ENCODE peak calls at places on chromosomes 5 and 9, in seven cellular contexts. O, F, B, V, A, J and X are unnamed samples.

GRCh38 chr5:126970517-126971017 is 59.8 kb downstream of the MARCHF3 start:
- DNase-seq in O (peak; percentile 32), F (no peak), B (no peak), V (no peak), A (no peak), J (peak; percentile 47), X (no peak)

GRCh38 chr5:9655641-9656040 is 25.5 kb upstream of the TAS2R1 start:
- DNase-seq in O (no peak), F (no peak), B (no peak), V (no peak), A (no peak), J (no peak), X (no peak)

GRCh38 chr5:120473332-120473731 is 9.2 kb downstream of the PRR16 start:
- DNase-seq in O (no peak), F (no peak), B (no peak), V (no peak), A (no peak), J (no peak), X (no peak)

GRCh38 chr5:160456778-160457177 is 35.1 kb downstream of the PTTG1 start:
- DNase-seq in O (no peak), F (no peak), B (no peak), V (no peak), A (no peak), J (no peak), X (no peak)

GRCh38 chr9:133677126-133678010 is 41.2 kb downstream of the DBH start:
- DNase-seq in O (no peak), F (no peak), B (peak; percentile 20), V (no peak), A (no peak), J (no peak), X (peak; percentile 48)

GRCh38 chr5:71839049-71839834 is 120.2 kb downstream of the CARTPT start:
- DNase-seq in O (no peak), F (no peak), B (no peak), V (no peak), A (peak; percentile 10), J (no peak), X (no peak)

GRCh38 chr5:41524174-41524573 is 13.8 kb upstream of the PLCXD3 start:
- DNase-seq in O (no peak), F (no peak), B (no peak), V (no peak), A (no peak), J (no peak), X (no peak)

GRCh38 chr5:96816430-96816939 is 8.7 kb upstream of the ERAP1 start:
- DNase-seq in O (peak; percentile 14), F (no peak), B (no peak), V (no peak), A (no peak), J (no peak), X (no peak)

GRCh38 chr9:90271707-90272106 is 370.9 kb downstream of the DIRAS2 start:
- DNase-seq in O (no peak), F (no peak), B (no peak), V (no peak), A (no peak), J (no peak), X (no peak)

GRCh38 chr5:108753877-108754276 is 6.2 kb downstream of the FER start:
- DNase-seq in O (peak; percentile 15), F (no peak), B (no peak), V (no peak), A (no peak), J (no peak), X (no peak)

GRCh38 chr9:134854541-134854981 is 26.0 kb upstream of the FCN2 start:
- DNase-seq in O (no peak), F (peak; percentile 46), B (peak; percentile 25), V (no peak), A (no peak), J (no peak), X (no peak)

GRCh38 chr5:173714551-173715428 is 98.3 kb upstream of the BOD1 start:
- DNase-seq in O (peak; percentile 41), F (no peak), B (peak; percentile 61), V (no peak), A (no peak), J (peak; percentile 60), X (no peak)

GRCh38 chr5:104569621-104570020 is 1007.0 kb upstream of the NUDT12 start:
- DNase-seq in O (no peak), F (no peak), B (no peak), V (no peak), A (no peak), J (no peak), X (no peak)

GRCh38 chr9:4126184-4126865 is 173.5 kb downstream of the GLIS3 start:
- DNase-seq in O (no peak), F (no peak), B (no peak), V (no peak), A (no peak), J (no peak), X (no peak)

GRCh38 chr5:176420086-176420485 is 3.7 kb upstream of the CLTB start:
- DNase-seq in O (no peak), F (no peak), B (no peak), V (no peak), A (no peak), J (no peak), X (no peak)

GRCh38 chr9:118809160-118809625 is 560.0 kb downstream of the BRINP1 start:
- DNase-seq in O (no peak), F (peak; percentile 72), B (peak; percentile 45), V (no peak), A (no peak), J (no peak), X (no peak)
- TF ChIP-seq CTCF in O (no peak), F (no peak), B (no peak), V (no peak), A (no peak), J (no peak), X (peak; percentile 51)

GRCh38 chr5:145680169-145680568 is 155.0 kb downstream of the PRELID2 start:
- DNase-seq in O (no peak), F (no peak), B (no peak), V (no peak), A (no peak), J (peak; percentile 14), X (no peak)
- TF ChIP-seq CTCF in O (peak; percentile 19), F (no peak), B (no peak), V (no peak), A (peak; percentile 14), J (peak; percentile 41), X (peak; percentile 28)

GRCh38 chr5:179533024-179533423 is 17.3 kb upstream of the RUFY1 start:
- DNase-seq in O (no peak), F (no peak), B (no peak), V (no peak), A (no peak), J (no peak), X (no peak)

GRCh38 chr5:179534431-179534830 is 15.9 kb upstream of the RUFY1 start:
- DNase-seq in O (no peak), F (no peak), B (no peak), V (no peak), A (no peak), J (no peak), X (no peak)

GRCh38 chr5:179542170-179542569 is 8.2 kb upstream of the RUFY1 start:
- DNase-seq in O (no peak), F (no peak), B (no peak), V (no peak), A (no peak), J (no peak), X (no peak)

GRCh38 chr5:179533907-179534306 is 16.4 kb upstream of the RUFY1 start:
- DNase-seq in O (no peak), F (no peak), B (no peak), V (no peak), A (no peak), J (no peak), X (no peak)

GRCh38 chr5:179536676-179537075 is 13.7 kb upstream of the RUFY1 start:
- DNase-seq in O (no peak), F (no peak), B (no peak), V (no peak), A (no peak), J (no peak), X (no peak)
- TF ChIP-seq CTCF in O (no peak), F (no peak), B (no peak), V (no peak), A (no peak), J (no peak), X (no peak)

DNA sequence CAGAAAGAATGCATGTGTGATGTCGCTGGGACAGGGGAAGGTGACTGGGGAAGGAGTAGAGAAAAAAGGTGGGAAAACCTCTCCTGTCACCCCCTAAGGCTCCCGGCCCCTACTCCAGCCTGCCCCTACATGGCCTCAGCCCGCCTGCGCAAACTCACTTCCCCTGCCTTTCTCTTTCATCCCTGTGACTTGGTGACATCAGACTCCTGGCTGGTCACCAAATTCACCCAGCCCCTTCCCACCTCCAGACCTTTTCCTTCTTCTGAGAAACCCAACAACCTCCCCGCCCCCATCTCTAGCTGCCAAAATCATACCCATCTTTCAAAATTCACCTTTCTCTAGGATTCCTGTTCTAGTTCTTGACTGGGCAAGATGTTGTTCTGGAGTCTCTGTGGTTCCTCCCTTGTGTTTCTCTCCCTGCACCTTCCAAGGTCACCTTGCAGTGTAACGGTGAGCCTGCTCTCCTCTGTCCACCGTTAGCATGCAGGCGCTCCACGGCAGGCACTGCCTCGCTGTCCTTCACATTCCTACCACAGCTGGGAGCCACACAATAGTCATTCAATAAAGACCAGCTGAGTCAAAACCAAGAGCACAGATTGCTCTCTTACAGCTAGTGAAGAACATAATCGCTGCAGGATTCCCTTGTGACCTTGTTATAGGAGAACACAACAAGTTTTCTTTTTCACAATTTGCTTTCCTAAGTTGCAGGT is 134.5 kb downstream of the FANCC start:
- DNase-seq in O (no peak), F (no peak), B (no peak), V (no peak), A (no peak), J (no peak), X (no peak)
- TF ChIP-seq CTCF in O (no peak), F (no peak), B (no peak), V (peak; percentile 38), A (peak; percentile 40), J (no peak), X (peak; percentile 62)